ENCODE peak calls at places on chromosomes 12 and 14, in seven cellular contexts. O is GM06990, Q is colonic mucosa, Y is tibial nerve, V is lower leg skin, L is lung, N is MM.1S. M is an unnamed sample.

GRCh38 chr12:2779281-2779680 is 15.5 kb upstream of the FKBP4 start:
- DNase-seq in O (no peak), Q (no peak), Y (no peak), V (no peak), L (no peak), N (no peak), M (no peak)

GRCh38 chr12:114636723-114637480 is 47.1 kb downstream of the TBX3 start:
- DNase-seq in O (no peak), Q (no peak), Y (no peak), V (peak), L (no peak), N (no peak), M (no peak)

GRCh38 chr12:45974883-45975282 is 15.5 kb downstream of the SCAF11 start:
- DNase-seq in O (no peak), Q (no peak), Y (no peak), V (no peak), L (no peak), N (no peak), M (no peak)

GRCh38 chr14:20412876-20413784 is at the start of gene TEP1:
- DNase-seq in O (peak), Q (peak), Y (peak), V (peak), L (peak), N (peak), M (peak)

GRCh38 chr12:92408072-92408900 is 262.6 kb upstream of the BTG1 start:
- DNase-seq in O (peak), Q (peak), Y (no peak), V (no peak), L (peak), N (peak), M (peak)

GRCh38 chr14:50339178-50339804 is 27.2 kb downstream of the DMAC2L start:
- DNase-seq in O (no peak), Q (no peak), Y (no peak), V (no peak), L (no peak), N (no peak), M (peak)

GRCh38 chr12:101498252-101498651 is 23.1 kb downstream of the SPIC start:
- DNase-seq in O (no peak), Q (no peak), Y (no peak), V (no peak), L (no peak), N (no peak), M (no peak)

GRCh38 chr12:71958056-71958455 is 19.4 kb downstream of the TPH2 start:
- DNase-seq in O (no peak), Q (no peak), Y (no peak), V (no peak), L (no peak), N (no peak), M (no peak)

GRCh38 chr14:80906336-80906735 is 35.2 kb downstream of the CEP128 start:
- DNase-seq in O (no peak), Q (no peak), Y (no peak), V (no peak), L (no peak), N (no peak), M (no peak)

GRCh38 chr12:39905152-39905551 is 200.7 kb downstream of the SLC2A13 start:
- DNase-seq in O (no peak), Q (peak), Y (peak), V (peak), L (no peak), N (no peak), M (peak)

GRCh38 chr12:120783197-120783596 is 57.6 kb downstream of the ACADS start:
- DNase-seq in O (no peak), Q (no peak), Y (no peak), V (no peak), L (no peak), N (no peak), M (no peak)

GRCh38 chr12:78185109-78185508 is 354.4 kb downstream of the NAV3 start:
- DNase-seq in O (no peak), Q (no peak), Y (no peak), V (no peak), L (no peak), N (no peak), M (no peak)

GRCh38 chr12:112294793-112295192 is 87.4 kb downstream of the HECTD4 start:
- DNase-seq in O (no peak), Q (no peak), Y (no peak), V (no peak), L (no peak), N (no peak), M (no peak)

GRCh38 chr12:50062733-50063452 is 5.5 kb downstream of the ASIC1 start:
- DNase-seq in O (no peak), Q (no peak), Y (no peak), V (no peak), L (no peak), N (no peak), M (no peak)

GRCh38 chr12:27615331-27615891 is 80.8 kb upstream of the REP15 start:
- DNase-seq in O (no peak), Q (no peak), Y (no peak), V (no peak), L (no peak), N (no peak), M (no peak)

GRCh38 chr14:57884175-57884574 is 18.3 kb upstream of the SLC35F4 start:
- DNase-seq in O (no peak), Q (no peak), Y (no peak), V (no peak), L (no peak), N (no peak), M (no peak)

GRCh38 chr12:47576256-47576655 is 129.6 kb downstream of the RPAP3 start:
- DNase-seq in O (no peak), Q (no peak), Y (no peak), V (no peak), L (no peak), N (no peak), M (no peak)

GRCh38 chr12:6215932-6216494 is 15.8 kb downstream of the CD9 start:
- DNase-seq in O (no peak), Q (peak), Y (peak), V (peak), L (peak), N (no peak), M (peak)

GRCh38 chr12:88451254-88451653 is 129.0 kb downstream of the KITLG start:
- DNase-seq in O (no peak), Q (no peak), Y (no peak), V (no peak), L (no peak), N (no peak), M (no peak)

GRCh38 chr12:63792333-63792732 is 12.6 kb downstream of the RXYLT1 start:
- DNase-seq in O (no peak), Q (no peak), Y (no peak), V (no peak), L (no peak), N (no peak), M (no peak)

GRCh38 chr12:3725267-3726115 is 27.4 kb downstream of the CRACR2A start:
- DNase-seq in O (no peak), Q (no peak), Y (peak), V (no peak), L (no peak), N (no peak), M (no peak)

GRCh38 chr12:113475451-113476085 is 3.9 kb upstream of the LHX5 start:
- DNase-seq in O (no peak), Q (no peak), Y (no peak), V (no peak), L (no peak), N (no peak), M (no peak)
- TF ChIP-seq CTCF in O (no peak), Q (no peak), Y (no peak), V (no peak), L (no peak), N (no peak), M (no peak)

GRCh38 chr12:68223067-68223747 is 2.4 kb downstream of the IL26 start:
- DNase-seq in O (peak), Q (peak), Y (peak), V (peak), L (peak), N (peak), M (peak)
- H3K4me3 ChIP-seq in O (no peak), Q (no peak), Y (no peak), V (no peak), L (no peak), N (no peak), M (no peak)

DNA sequence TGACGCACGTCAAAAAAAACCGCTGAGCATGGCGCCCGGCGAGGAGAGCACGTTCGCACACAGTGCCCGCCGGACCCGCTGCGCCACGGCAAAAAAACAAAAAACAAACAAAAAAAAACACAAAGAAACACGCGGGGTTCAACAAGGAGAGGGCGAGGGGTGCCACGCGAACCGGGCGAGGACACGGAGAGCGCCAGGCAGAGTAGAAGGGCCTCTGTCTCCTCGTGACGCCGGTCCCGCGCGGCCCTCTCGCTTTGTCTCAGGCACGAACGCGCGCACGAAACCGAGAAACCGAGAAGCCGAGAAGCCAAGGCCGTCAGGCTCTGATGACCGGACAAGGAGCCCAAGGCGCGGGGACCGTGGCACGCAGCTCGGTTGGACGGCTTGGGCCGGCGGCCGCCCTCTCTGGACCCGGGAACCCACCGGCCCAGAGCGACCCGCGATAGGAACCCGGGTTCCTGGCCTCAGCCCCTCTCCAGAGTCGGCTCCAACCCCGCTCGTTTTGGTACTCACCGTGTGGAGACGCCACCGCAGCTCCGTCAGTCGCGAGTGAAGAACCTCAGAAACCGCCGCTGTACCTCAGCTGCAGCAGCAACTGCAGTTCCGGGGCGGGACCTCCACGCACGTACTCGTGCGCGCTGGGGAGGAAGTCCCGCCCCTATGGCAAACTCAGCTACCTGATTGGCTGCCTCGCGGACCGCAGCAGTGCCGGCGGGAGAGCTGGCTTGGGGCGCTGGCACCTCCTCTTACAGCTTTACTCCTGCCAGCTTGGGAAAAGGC is at the start of the genes DDX24 and IFI27L1:
- DNase-seq in O (peak), Q (peak), Y (peak), V (peak), L (peak), N (peak), M (peak)
- TF ChIP-seq CTCF in O (no peak), Q (no peak), Y (peak), V (no peak), L (no peak), N (no peak), M (no peak)

DNA sequence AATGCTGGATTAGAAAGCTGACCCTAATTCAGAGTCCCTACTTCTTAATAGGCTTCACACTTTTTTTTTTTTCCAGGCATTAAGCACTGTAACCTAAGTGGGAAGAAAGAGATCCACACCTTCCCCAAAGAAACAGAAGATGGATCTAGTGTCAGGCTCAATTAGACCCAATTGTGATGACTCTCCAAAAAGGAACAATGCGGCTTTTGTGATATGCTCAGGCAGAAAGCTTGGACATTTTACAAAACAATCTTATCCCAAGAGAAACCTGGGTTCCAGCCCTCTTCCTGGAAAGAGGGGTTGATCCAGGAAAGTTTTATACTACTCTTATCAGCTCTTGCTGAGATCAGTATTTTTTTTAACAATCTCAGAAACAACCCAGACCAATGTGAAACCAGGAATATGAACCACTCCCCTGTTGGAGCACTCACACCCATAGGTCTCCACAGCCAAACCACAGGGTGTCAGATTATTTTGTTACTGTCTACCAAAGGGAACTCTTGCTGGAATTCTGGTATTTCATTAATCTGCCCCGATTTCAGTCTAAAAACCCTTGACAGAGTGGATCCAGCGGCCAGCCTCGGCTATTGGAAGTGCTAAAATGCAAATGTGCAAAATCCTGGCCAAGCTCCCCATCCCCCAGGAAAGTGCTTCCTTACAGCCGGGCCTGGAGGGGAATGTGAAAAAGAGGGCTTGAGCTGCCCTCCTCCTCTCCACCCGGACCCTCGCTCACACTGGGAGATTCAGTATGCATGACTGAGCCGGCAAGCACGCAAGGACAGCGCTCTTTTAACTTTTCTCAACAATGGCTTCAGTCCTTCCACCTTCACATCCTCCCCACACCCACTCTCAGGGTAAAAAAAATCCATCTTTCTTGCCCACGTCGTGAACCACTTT is 4.0 kb downstream of the FBXL14 start:
- DNase-seq in O (no peak), Q (peak), Y (no peak), V (no peak), L (no peak), N (no peak), M (no peak)
- H3K4me3 ChIP-seq in O (no peak), Q (peak), Y (peak), V (no peak), L (peak), N (peak), M (no peak)

GRCh38 chr12:66235626-66236281 is 46.7 kb downstream of the IRAK3 start:
- DNase-seq in O (no peak), Q (no peak), Y (no peak), V (no peak), L (no peak), N (peak), M (no peak)
- TF ChIP-seq CTCF in O (no peak), Q (no peak), Y (peak), V (no peak), L (no peak), N (peak), M (no peak)

GRCh38 chr12:116996648-116997047 is 85.9 kb downstream of the FBXW8 start:
- DNase-seq in O (no peak), Q (no peak), Y (no peak), V (no peak), L (no peak), N (no peak), M (no peak)

GRCh38 chr12:116990971-116991966 is 80.5 kb downstream of the FBXW8 start:
- DNase-seq in O (no peak), Q (no peak), Y (no peak), V (no peak), L (no peak), N (no peak), M (peak)

GRCh38 chr12:116999066-116999465 is 88.3 kb downstream of the FBXW8 start:
- DNase-seq in O (no peak), Q (no peak), Y (no peak), V (no peak), L (no peak), N (no peak), M (no peak)

GRCh38 chr12:117000316-117000715 is 89.6 kb downstream of the FBXW8 start:
- DNase-seq in O (no peak), Q (no peak), Y (no peak), V (no peak), L (no peak), N (no peak), M (no peak)

DNA sequence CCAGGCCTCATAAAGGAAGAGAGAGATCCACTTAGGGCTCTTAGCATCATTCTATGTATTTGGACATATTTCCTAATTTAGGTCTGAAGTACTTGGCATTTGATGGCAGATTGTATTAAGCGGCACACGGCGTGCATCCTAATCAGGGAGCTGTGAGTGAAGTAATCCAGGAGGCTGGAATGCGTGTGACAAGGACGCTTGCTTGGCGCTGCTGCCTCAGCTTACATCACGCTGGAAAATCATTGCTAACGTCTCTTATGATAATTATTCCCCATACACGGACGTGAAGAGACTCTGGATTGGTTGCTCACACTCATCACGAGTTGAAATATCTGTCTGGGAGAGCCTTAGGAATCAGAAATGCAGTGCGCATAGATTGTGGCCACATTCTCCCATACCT is 85.3 kb downstream of the FBXW8 start:
- DNase-seq in O (no peak), Q (no peak), Y (no peak), V (no peak), L (no peak), N (no peak), M (no peak)
- H3K4me3 ChIP-seq in O (no peak), Q (no peak), Y (no peak), V (no peak), L (no peak), N (no peak), M (no peak)

GRCh38 chr12:80469681-80470080 is 25.6 kb downstream of the PTPRQ start:
- DNase-seq in O (no peak), Q (no peak), Y (no peak), V (no peak), L (no peak), N (no peak), M (no peak)

GRCh38 chr12:80472241-80472640 is 28.2 kb downstream of the PTPRQ start:
- DNase-seq in O (no peak), Q (no peak), Y (no peak), V (no peak), L (no peak), N (no peak), M (no peak)

GRCh38 chr12:80470403-80470802 is 26.4 kb downstream of the PTPRQ start:
- DNase-seq in O (no peak), Q (no peak), Y (no peak), V (no peak), L (no peak), N (no peak), M (no peak)

GRCh38 chr12:80472912-80473500 is 29.0 kb downstream of the PTPRQ start:
- DNase-seq in O (peak), Q (no peak), Y (no peak), V (no peak), L (no peak), N (peak), M (peak)
- TF ChIP-seq CTCF in O (peak), Q (peak), Y (peak), V (no peak), L (no peak), N (peak), M (peak)

GRCh38 chr14:105492051-105492965 is 1.3 kb downstream of the TEDC1 start:
- DNase-seq in O (peak), Q (no peak), Y (no peak), V (peak), L (no peak), N (no peak), M (peak)

GRCh38 chr14:105490572-105491365 is at the start of gene TEDC1:
- DNase-seq in O (peak), Q (peak), Y (peak), V (peak), L (peak), N (peak), M (peak)

GRCh38 chr14:105489607-105490317 is 1.3 kb upstream of the TEDC1 start:
- DNase-seq in O (peak), Q (peak), Y (peak), V (peak), L (peak), N (peak), M (peak)

GRCh38 chr14:105490318-105490571 is 801 bp upstream of the TEDC1 start:
- DNase-seq in O (no peak), Q (no peak), Y (no peak), V (peak), L (no peak), N (no peak), M (no peak)

DNA sequence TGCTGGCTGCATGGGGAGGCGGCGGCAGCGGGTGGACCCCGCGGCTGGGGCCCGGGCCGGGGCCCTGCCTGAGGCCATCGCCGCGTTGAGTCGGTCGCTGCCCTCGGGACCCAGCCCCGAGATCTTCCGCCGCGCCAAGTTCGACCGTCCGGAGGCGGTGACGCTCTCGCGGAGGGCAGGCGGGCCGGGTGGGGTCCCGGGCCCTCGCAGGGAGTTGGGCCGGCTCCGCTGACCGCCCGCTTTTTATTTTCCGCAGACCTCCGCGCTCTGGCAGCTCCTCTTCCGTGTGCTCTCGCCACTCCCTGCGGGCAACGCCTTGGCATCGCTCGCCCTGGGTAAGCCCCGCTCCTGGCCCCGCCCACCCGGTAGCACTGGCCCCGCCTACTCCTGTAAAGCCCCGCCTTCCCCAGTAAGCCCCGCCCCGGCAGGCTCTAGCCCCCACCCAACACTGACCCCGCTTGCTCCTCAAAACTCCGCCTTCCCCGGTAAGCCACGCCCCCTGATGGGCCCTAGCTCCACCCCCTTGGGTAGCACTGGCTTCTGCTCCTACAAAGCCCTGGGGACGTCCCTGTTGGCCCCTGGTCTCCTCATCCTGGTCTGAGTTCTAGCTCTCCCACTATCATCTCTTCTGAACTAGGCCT is 440 bp downstream of the TEDC1 start:
- DNase-seq in O (peak), Q (peak), Y (no peak), V (peak), L (peak), N (peak), M (peak)
- H3K4me3 ChIP-seq in O (peak), Q (peak), Y (peak), V (peak), L (peak), N (peak), M (peak)

DNA sequence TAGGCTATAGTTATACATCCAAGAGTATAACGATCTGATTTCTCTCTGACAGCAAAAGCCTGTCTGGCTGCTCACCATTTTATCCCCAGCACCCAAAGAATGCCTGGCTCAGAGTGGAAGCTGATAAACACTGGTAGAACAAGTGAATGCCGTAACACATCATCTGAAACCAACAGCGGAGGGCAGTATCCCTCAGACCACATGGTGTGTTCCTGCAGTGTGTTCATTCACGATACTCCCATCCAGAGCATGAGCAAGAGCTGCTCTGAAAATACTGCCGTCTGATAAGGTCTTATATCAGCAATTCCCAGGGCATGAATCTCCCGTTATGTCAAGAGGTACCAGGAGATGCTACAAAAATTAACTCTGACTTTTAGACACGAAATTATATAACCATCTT is 95.9 kb downstream of the TTC7B start:
- DNase-seq in O (no peak), Q (no peak), Y (no peak), V (no peak), L (no peak), N (no peak), M (no peak)
- TF ChIP-seq CTCF in O (no peak), Q (no peak), Y (no peak), V (no peak), L (no peak), N (no peak), M (peak)

GRCh38 chr12:67748761-67749075 is 100.2 kb downstream of the DYRK2 start:
- DNase-seq in O (no peak), Q (peak), Y (no peak), V (no peak), L (no peak), N (no peak), M (no peak)
- H3K4me3 ChIP-seq in O (no peak), Q (no peak), Y (no peak), V (no peak), L (no peak), N (no peak), M (no peak)